ENCODE peak calls at places on chromosome 12, in four cellular contexts. F, Z, L and U are unnamed samples.

GRCh38 chr12:26971963-26972362 is 33.7 kb downstream of the FGFR1OP2 start:
- DNase-seq in F (no peak), L (no peak), Z (no peak), U (no peak)

GRCh38 chr12:79296128-79296527 is 394.6 kb downstream of the PAWR start:
- DNase-seq in L (no peak), Z (no peak), F (no peak), U (no peak)

GRCh38 chr12:96720363-96720705 is 186.7 kb upstream of the NEDD1 start:
- DNase-seq in L (no peak), Z (no peak), F (no peak), U (no peak)

GRCh38 chr12:116262741-116263140 is 14.8 kb downstream of the MED13L start:
- DNase-seq in L (no peak), Z (no peak), F (no peak), U (no peak)

GRCh38 chr12:53198470-53199110 is 8.5 kb downstream of the ITGB7 start:
- DNase-seq in Z (peak), F (no peak), L (no peak), U (no peak)

GRCh38 chr12:1429980-1430379 is 164.4 kb downstream of the FBXL14 start:
- DNase-seq in L (no peak), Z (no peak), F (peak), U (peak)

GRCh38 chr12:70692681-70693288 is 55.6 kb upstream of the PTPRB start:
- DNase-seq in Z (no peak), F (peak), L (no peak), U (no peak)

GRCh38 chr12:46224401-46224800 is 44.4 kb downstream of the SLC38A1 start:
- DNase-seq in Z (peak), F (peak), L (no peak), U (peak)

GRCh38 chr12:116469344-116469743 is 89.8 kb upstream of the MAP1LC3B2 start:
- DNase-seq in L (no peak), F (no peak), Z (no peak), U (no peak)

GRCh38 chr12:110355080-110355479 is 48.4 kb downstream of the ANAPC7 start:
- DNase-seq in F (peak), Z (no peak), L (peak), U (no peak)
- TF ChIP-seq CTCF in F (peak), Z (no peak), L (peak), U (peak)

GRCh38 chr12:80607361-80608135 is 99.9 kb upstream of the MYF6 start:
- DNase-seq in L (no peak), F (no peak), Z (no peak), U (no peak)
- TF ChIP-seq CTCF in L (peak), F (no peak), Z (no peak), U (no peak)

GRCh38 chr12:93957870-93958269 is 190.5 kb upstream of the PLXNC1 start:
- DNase-seq in L (no peak), Z (no peak), F (no peak), U (peak)
- TF ChIP-seq CTCF in L (no peak), Z (no peak), F (no peak), U (no peak)

DNA sequence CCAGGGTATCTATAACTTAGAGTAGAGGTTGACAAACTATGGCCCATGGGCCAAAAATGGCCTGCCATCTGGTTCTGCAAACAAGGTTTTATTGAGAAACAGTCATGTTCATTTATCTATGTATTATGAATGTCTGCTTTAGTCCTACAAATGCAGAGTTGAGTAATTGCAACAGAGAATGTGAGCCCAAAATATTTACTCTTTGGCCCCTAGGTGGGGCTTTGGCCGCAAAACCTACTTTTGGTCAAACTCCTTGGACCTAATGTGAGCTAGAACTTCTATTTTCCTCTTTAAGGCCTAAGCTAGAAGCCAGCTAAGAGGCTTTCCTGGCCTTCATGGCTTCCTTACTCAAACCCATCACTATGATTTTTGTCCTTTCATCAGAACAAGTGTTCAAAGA is 379.1 kb downstream of the NELL2 start:
- DNase-seq in F (no peak), Z (no peak), L (no peak), U (no peak)
- TF ChIP-seq CTCF in F (no peak), Z (no peak), L (peak), U (no peak)

GRCh38 chr12:5556033-5556614 is 124.2 kb downstream of the NTF3 start:
- DNase-seq in Z (no peak), F (no peak), L (peak), U (no peak)
- TF ChIP-seq CTCF in Z (no peak), F (no peak), L (peak), U (peak)